ENCODE peak calls at places on chromosomes 1 and 21, in five cellular contexts. K, E, W, I and Z are unnamed samples.
A peak's percentile ranks its signal among the peaks of the same experiment; 100 is the strongest.

GRCh38 chr1:93666613-93667384 is 14.8 kb downstream of the BCAR3 start:
- DNase-seq in K (no peak), E (no peak), W (no peak), I (peak; percentile 43), Z (no peak)

GRCh38 chr21:27571706-27572105 is 604.8 kb upstream of the ADAMTS5 start:
- DNase-seq in K (no peak), E (no peak), W (no peak), I (no peak), Z (no peak)

GRCh38 chr1:203038217-203038741 is 12.0 kb downstream of the PPFIA4 start:
- DNase-seq in K (no peak), E (peak; percentile 83), W (no peak), I (peak; percentile 18), Z (no peak)

GRCh38 chr1:7781923-7782495 is 2.1 kb upstream of the PER3 start:
- DNase-seq in K (no peak), E (no peak), W (no peak), I (peak; percentile 2), Z (no peak)

GRCh38 chr1:50774759-50775351 is 185.2 kb downstream of the FAF1 start:
- DNase-seq in K (peak; percentile 74), E (no peak), W (peak; percentile 11), I (no peak), Z (peak; percentile 45)

GRCh38 chr1:202045699-202046098 is 35.3 kb downstream of the ELF3 start:
- DNase-seq in K (no peak), E (no peak), W (no peak), I (no peak), Z (no peak)

GRCh38 chr1:21594495-21594894 is 74.7 kb downstream of the RAP1GAP start:
- DNase-seq in K (no peak), E (no peak), W (no peak), I (peak; percentile 66), Z (no peak)

GRCh38 chr1:173302890-173303829 is 96.0 kb upstream of the TNFSF4 start:
- DNase-seq in K (peak; percentile 58), E (no peak), W (no peak), I (no peak), Z (no peak)

GRCh38 chr1:230299148-230300006 is 126.8 kb downstream of the PGBD5 start:
- DNase-seq in K (no peak), E (peak; percentile 20), W (no peak), I (no peak), Z (no peak)

GRCh38 chr1:39620659-39621165 is 18.7 kb downstream of the HEYL start:
- DNase-seq in K (no peak), E (peak; percentile 71), W (no peak), I (no peak), Z (no peak)

GRCh38 chr1:43232071-43232470 is 37.7 kb upstream of the TMEM125 start:
- DNase-seq in K (no peak), E (no peak), W (no peak), I (peak; percentile 18), Z (no peak)

GRCh38 chr21:33854604-33855003 is 61.0 kb downstream of the ATP5PO start:
- DNase-seq in K (no peak), E (no peak), W (no peak), I (peak; percentile 53), Z (no peak)

GRCh38 chr21:36542312-36543101 is 62.6 kb upstream of the CLDN14 start:
- DNase-seq in K (peak; percentile 54), E (no peak), W (no peak), I (no peak), Z (no peak)

GRCh38 chr1:44565265-44565750 is 109.0 kb downstream of the TMEM53 start:
- DNase-seq in K (peak; percentile 38), E (no peak), W (no peak), I (no peak), Z (no peak)

GRCh38 chr1:90821793-90822359 is 104.8 kb upstream of the BARHL2 start:
- DNase-seq in K (no peak), E (no peak), W (no peak), I (no peak), Z (no peak)

GRCh38 chr1:227913969-227914791 is 33.6 kb downstream of the WNT9A start:
- DNase-seq in K (peak; percentile 37), E (no peak), W (no peak), I (no peak), Z (peak; percentile 40)

GRCh38 chr1:247332215-247332900 is 691 bp upstream of the ZNF496 start:
- DNase-seq in K (peak; percentile 76), E (peak; percentile 78), W (peak; percentile 69), I (no peak), Z (peak; percentile 47)

GRCh38 chr1:207009945-207010344 is 22.6 kb downstream of the C1orf116 start:
- DNase-seq in K (no peak), E (no peak), W (no peak), I (no peak), Z (no peak)

GRCh38 chr1:66446261-66447001 is 87.5 kb upstream of the SGIP1 start:
- DNase-seq in K (peak; percentile 76), E (no peak), W (peak; percentile 46), I (peak; percentile 24), Z (peak; percentile 72)

GRCh38 chr21:42865361-42866160 is 13.8 kb downstream of the WDR4 start:
- DNase-seq in K (no peak), E (peak; percentile 76), W (no peak), I (no peak), Z (no peak)

GRCh38 chr1:113392541-113392940 is 2.2 kb downstream of the MAGI3 start:
- DNase-seq in K (no peak), E (no peak), W (no peak), I (no peak), Z (no peak)

GRCh38 chr1:119902775-119903442 is 6.6 kb upstream of the ADAM30 start:
- DNase-seq in K (no peak), E (no peak), W (no peak), I (no peak), Z (no peak)

GRCh38 chr1:35807614-35808375 is at the start of gene AGO4:
- DNase-seq in K (peak; percentile 92), E (peak; percentile 84), W (peak; percentile 69), I (peak; percentile 52), Z (peak; percentile 67)

GRCh38 chr1:234197839-234198238 is 175.4 kb upstream of the COA6 start:
- DNase-seq in K (no peak), E (no peak), W (no peak), I (no peak), Z (no peak)

GRCh38 chr1:91699339-91699970 is 186.5 kb downstream of the TGFBR3 start:
- DNase-seq in K (no peak), E (no peak), W (no peak), I (no peak), Z (no peak)

GRCh38 chr1:63319069-63320023 is 3.0 kb upstream of the FOXD3 start:
- DNase-seq in K (peak; percentile 74), E (no peak), W (peak; percentile 62), I (no peak), Z (peak; percentile 45)

GRCh38 chr1:202113690-202114300 is 8.9 kb upstream of the GPR37L1 start:
- DNase-seq in K (no peak), E (no peak), W (no peak), I (no peak), Z (no peak)